ENCODE peak calls at places on chromosomes 6 and 20, in nine cellular contexts. One of them, this sample, is unnamed.

GRCh38 chr6:136567688-136568087 is 17.5 kb upstream of the MAP7 start:
- DNase-seq in brain microvascular endothelial cell: no peak
- DNase-seq in lung: no peak
- DNase-seq in GM12865: no peak
- DNase-seq in Calu3: no peak
- DNase-seq in epithelial cell of esophagus: no peak
- DNase-seq in activated CD8-positive, alpha-beta T cell treated with anti-CD3 and anti-CD28 coated beads for 36 hours: no peak
- DNase-seq in PC-3: peak
- DNase-seq in A673: no peak
- DNase-seq in this sample: no peak

GRCh38 chr6:37607949-37608348 is 89.7 kb downstream of the MDGA1 start:
- DNase-seq in brain microvascular endothelial cell: peak
- DNase-seq in lung: no peak
- DNase-seq in GM12865: no peak
- DNase-seq in Calu3: no peak
- DNase-seq in epithelial cell of esophagus: no peak
- DNase-seq in activated CD8-positive, alpha-beta T cell treated with anti-CD3 and anti-CD28 coated beads for 36 hours: no peak
- DNase-seq in PC-3: peak
- DNase-seq in A673: peak
- DNase-seq in this sample: no peak

GRCh38 chr6:132713355-132714134 is at the start of gene VNN1:
- DNase-seq in brain microvascular endothelial cell: no peak
- DNase-seq in lung: no peak
- DNase-seq in GM12865: no peak
- DNase-seq in Calu3: no peak
- DNase-seq in epithelial cell of esophagus: no peak
- DNase-seq in activated CD8-positive, alpha-beta T cell treated with anti-CD3 and anti-CD28 coated beads for 36 hours: no peak
- DNase-seq in PC-3: no peak
- DNase-seq in A673: no peak
- DNase-seq in this sample: no peak

GRCh38 chr6:12288211-12288618 is 1.9 kb upstream of the EDN1 start:
- DNase-seq in brain microvascular endothelial cell: no peak
- DNase-seq in lung: no peak
- DNase-seq in GM12865: no peak
- DNase-seq in Calu3: peak
- DNase-seq in epithelial cell of esophagus: peak
- DNase-seq in activated CD8-positive, alpha-beta T cell treated with anti-CD3 and anti-CD28 coated beads for 36 hours: no peak
- DNase-seq in PC-3: peak
- DNase-seq in A673: no peak
- DNase-seq in this sample: no peak

GRCh38 chr6:166308769-166309589 is 787 bp upstream of the PRR18 start:
- DNase-seq in brain microvascular endothelial cell: no peak
- DNase-seq in lung: no peak
- DNase-seq in GM12865: no peak
- DNase-seq in Calu3: no peak
- DNase-seq in epithelial cell of esophagus: no peak
- DNase-seq in activated CD8-positive, alpha-beta T cell treated with anti-CD3 and anti-CD28 coated beads for 36 hours: no peak
- DNase-seq in PC-3: no peak
- DNase-seq in A673: no peak
- DNase-seq in this sample: no peak

GRCh38 chr6:33075568-33076405 is at the start of gene HLA-DPB1:
- DNase-seq in brain microvascular endothelial cell: peak
- DNase-seq in lung: no peak
- DNase-seq in GM12865: peak
- DNase-seq in Calu3: peak
- DNase-seq in epithelial cell of esophagus: peak
- DNase-seq in activated CD8-positive, alpha-beta T cell treated with anti-CD3 and anti-CD28 coated beads for 36 hours: peak
- DNase-seq in PC-3: peak
- DNase-seq in A673: peak
- DNase-seq in this sample: peak

GRCh38 chr6:35146453-35146852 is 5.3 kb upstream of the TCP11 start:
- DNase-seq in brain microvascular endothelial cell: peak
- DNase-seq in lung: peak
- DNase-seq in GM12865: peak
- DNase-seq in Calu3: peak
- DNase-seq in epithelial cell of esophagus: peak
- DNase-seq in activated CD8-positive, alpha-beta T cell treated with anti-CD3 and anti-CD28 coated beads for 36 hours: peak
- DNase-seq in PC-3: peak
- DNase-seq in A673: peak
- DNase-seq in this sample: peak

GRCh38 chr6:138485005-138485545 is 14.2 kb downstream of the NHSL1 start:
- DNase-seq in brain microvascular endothelial cell: no peak
- DNase-seq in lung: no peak
- DNase-seq in GM12865: no peak
- DNase-seq in Calu3: no peak
- DNase-seq in epithelial cell of esophagus: no peak
- DNase-seq in activated CD8-positive, alpha-beta T cell treated with anti-CD3 and anti-CD28 coated beads for 36 hours: no peak
- DNase-seq in PC-3: no peak
- DNase-seq in A673: no peak
- DNase-seq in this sample: no peak

GRCh38 chr20:31822421-31823330 is 3.5 kb downstream of the MYLK2 start:
- DNase-seq in brain microvascular endothelial cell: peak
- DNase-seq in lung: peak
- DNase-seq in GM12865: peak
- DNase-seq in Calu3: peak
- DNase-seq in epithelial cell of esophagus: peak
- DNase-seq in activated CD8-positive, alpha-beta T cell treated with anti-CD3 and anti-CD28 coated beads for 36 hours: peak
- DNase-seq in PC-3: peak
- DNase-seq in A673: peak
- DNase-seq in this sample: peak

GRCh38 chr20:652611-653109 is 340 bp downstream of the SRXN1 start:
- DNase-seq in brain microvascular endothelial cell: peak
- DNase-seq in lung: no peak
- DNase-seq in GM12865: no peak
- DNase-seq in Calu3: peak
- DNase-seq in epithelial cell of esophagus: no peak
- DNase-seq in activated CD8-positive, alpha-beta T cell treated with anti-CD3 and anti-CD28 coated beads for 36 hours: peak
- DNase-seq in PC-3: peak
- DNase-seq in A673: no peak
- DNase-seq in this sample: peak

GRCh38 chr6:3423439-3424184 is 33.2 kb downstream of the SLC22A23 start:
- DNase-seq in brain microvascular endothelial cell: no peak
- DNase-seq in lung: no peak
- DNase-seq in GM12865: no peak
- DNase-seq in Calu3: no peak
- DNase-seq in epithelial cell of esophagus: no peak
- DNase-seq in activated CD8-positive, alpha-beta T cell treated with anti-CD3 and anti-CD28 coated beads for 36 hours: no peak
- DNase-seq in PC-3: no peak
- DNase-seq in A673: peak
- DNase-seq in this sample: no peak

GRCh38 chr6:158941246-158941645 is 58.8 kb downstream of the RSPH3 start:
- DNase-seq in brain microvascular endothelial cell: no peak
- DNase-seq in lung: no peak
- DNase-seq in GM12865: no peak
- DNase-seq in Calu3: no peak
- DNase-seq in epithelial cell of esophagus: no peak
- DNase-seq in activated CD8-positive, alpha-beta T cell treated with anti-CD3 and anti-CD28 coated beads for 36 hours: no peak
- DNase-seq in PC-3: no peak
- DNase-seq in A673: no peak
- DNase-seq in this sample: no peak

GRCh38 chr6:41571066-41571780 is 25.0 kb downstream of the FOXP4 start:
- DNase-seq in brain microvascular endothelial cell: no peak
- DNase-seq in lung: no peak
- DNase-seq in GM12865: no peak
- DNase-seq in Calu3: no peak
- DNase-seq in epithelial cell of esophagus: no peak
- DNase-seq in activated CD8-positive, alpha-beta T cell treated with anti-CD3 and anti-CD28 coated beads for 36 hours: peak
- DNase-seq in PC-3: no peak
- DNase-seq in A673: peak
- DNase-seq in this sample: no peak

GRCh38 chr20:62674370-62674769 is 32.1 kb downstream of the SLCO4A1 start:
- DNase-seq in brain microvascular endothelial cell: no peak
- DNase-seq in lung: no peak
- DNase-seq in GM12865: no peak
- DNase-seq in Calu3: no peak
- DNase-seq in epithelial cell of esophagus: no peak
- DNase-seq in activated CD8-positive, alpha-beta T cell treated with anti-CD3 and anti-CD28 coated beads for 36 hours: no peak
- DNase-seq in PC-3: no peak
- DNase-seq in A673: no peak
- DNase-seq in this sample: no peak

GRCh38 chr6:5665173-5665572 is 341.6 kb downstream of the NRN1 start:
- DNase-seq in brain microvascular endothelial cell: no peak
- DNase-seq in lung: no peak
- DNase-seq in GM12865: no peak
- DNase-seq in Calu3: no peak
- DNase-seq in epithelial cell of esophagus: no peak
- DNase-seq in activated CD8-positive, alpha-beta T cell treated with anti-CD3 and anti-CD28 coated beads for 36 hours: peak
- DNase-seq in PC-3: no peak
- DNase-seq in A673: no peak
- DNase-seq in this sample: no peak

DNA sequence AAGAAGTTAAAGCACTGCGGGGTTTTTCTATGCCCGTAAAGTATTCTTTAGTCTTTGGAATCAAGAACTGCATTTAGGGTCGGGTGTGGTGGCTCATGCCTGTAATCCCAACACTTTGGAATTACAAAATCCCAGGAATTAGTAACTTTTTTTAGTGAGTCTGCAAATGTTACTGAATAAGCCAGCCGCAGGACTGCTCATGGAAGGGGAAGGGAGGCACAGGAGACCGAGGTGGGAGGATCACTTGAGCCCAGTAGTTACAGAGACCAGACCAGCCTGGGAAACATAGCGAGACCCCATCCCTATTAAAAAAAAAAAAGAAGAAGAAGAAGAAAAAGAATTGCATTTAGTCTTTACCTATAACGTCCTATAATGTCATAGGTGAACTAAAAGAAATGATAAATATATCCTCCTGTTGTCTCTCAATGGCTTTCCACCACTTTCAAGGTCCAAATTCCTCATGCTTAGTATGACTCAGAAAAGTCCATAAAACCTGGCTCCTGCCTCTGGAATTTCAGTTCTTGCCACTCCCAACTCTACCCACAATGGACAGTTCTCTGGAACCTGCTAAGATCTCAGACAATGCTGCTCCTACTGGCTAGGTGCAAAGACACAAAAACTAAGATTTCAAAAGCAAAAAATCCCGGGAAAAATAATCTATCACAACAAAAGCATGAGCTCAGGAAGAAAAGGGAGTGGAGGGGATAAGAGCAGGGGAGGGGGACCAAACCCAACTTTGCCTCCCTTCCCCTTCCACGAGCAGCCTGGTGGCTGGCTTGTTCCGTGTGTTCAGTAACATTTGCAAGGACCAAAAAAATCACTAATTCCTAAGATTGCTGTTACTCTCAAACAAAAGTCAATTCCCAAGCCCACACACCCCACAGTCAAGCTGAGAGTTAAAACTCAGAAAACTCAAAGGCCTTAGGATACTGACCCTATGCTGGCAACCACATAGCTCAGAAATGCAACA is 39.0 kb downstream of the B4GALT5 start:
- DNase-seq in brain microvascular endothelial cell: no peak
- DNase-seq in lung: no peak
- DNase-seq in GM12865: no peak
- DNase-seq in Calu3: no peak
- DNase-seq in epithelial cell of esophagus: peak
- DNase-seq in activated CD8-positive, alpha-beta T cell treated with anti-CD3 and anti-CD28 coated beads for 36 hours: no peak
- DNase-seq in PC-3: peak
- DNase-seq in A673: no peak
- DNase-seq in this sample: peak
- TF ChIP-seq CTCF in brain microvascular endothelial cell: no peak
- TF ChIP-seq CTCF in lung: no peak
- TF ChIP-seq CTCF in GM12865: no peak
- TF ChIP-seq CTCF in Calu3: no peak
- TF ChIP-seq CTCF in epithelial cell of esophagus: no peak
- TF ChIP-seq CTCF in activated CD8-positive, alpha-beta T cell treated with anti-CD3 and anti-CD28 coated beads for 36 hours: no peak
- TF ChIP-seq CTCF in PC-3: peak
- TF ChIP-seq CTCF in A673: no peak
- TF ChIP-seq CTCF in this sample: no peak

DNA sequence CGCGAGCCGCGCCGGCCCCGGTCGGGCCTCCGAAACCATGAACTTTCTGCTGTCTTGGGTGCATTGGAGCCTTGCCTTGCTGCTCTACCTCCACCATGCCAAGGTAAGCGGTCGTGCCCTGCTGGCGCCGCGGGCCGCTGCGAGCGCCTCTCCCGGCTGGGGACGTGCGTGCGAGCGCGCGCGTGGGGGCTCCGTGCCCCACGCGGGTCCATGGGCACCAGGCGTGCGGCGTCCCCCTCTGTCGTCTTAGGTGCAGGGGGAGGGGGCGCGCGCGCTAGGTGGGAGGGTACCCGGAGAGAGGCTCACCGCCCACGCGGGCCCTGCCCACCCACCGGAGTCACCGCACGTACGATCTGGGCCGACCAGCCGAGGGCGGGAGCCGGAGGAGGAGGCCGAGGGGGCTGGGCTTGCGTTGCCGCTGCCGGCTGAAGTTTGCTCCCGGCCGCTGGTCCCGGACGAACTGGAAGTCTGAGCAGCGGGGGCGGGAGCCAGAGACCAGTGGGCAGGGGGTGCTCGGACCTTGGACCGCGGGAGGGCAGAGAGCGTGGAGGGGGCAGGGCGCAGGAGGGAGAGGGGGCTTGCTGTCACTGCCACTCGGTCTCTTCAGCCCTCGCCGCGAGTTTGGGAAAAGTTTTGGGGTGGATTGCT is 1.3 kb downstream of the VEGFA start:
- DNase-seq in brain microvascular endothelial cell: peak
- DNase-seq in lung: peak
- DNase-seq in GM12865: peak
- DNase-seq in Calu3: peak
- DNase-seq in epithelial cell of esophagus: peak
- DNase-seq in activated CD8-positive, alpha-beta T cell treated with anti-CD3 and anti-CD28 coated beads for 36 hours: peak
- DNase-seq in PC-3: peak
- DNase-seq in A673: peak
- DNase-seq in this sample: peak
- TF ChIP-seq CTCF in brain microvascular endothelial cell: no peak
- TF ChIP-seq CTCF in lung: no peak
- TF ChIP-seq CTCF in GM12865: no peak
- TF ChIP-seq CTCF in Calu3: no peak
- TF ChIP-seq CTCF in epithelial cell of esophagus: no peak
- TF ChIP-seq CTCF in activated CD8-positive, alpha-beta T cell treated with anti-CD3 and anti-CD28 coated beads for 36 hours: no peak
- TF ChIP-seq CTCF in PC-3: no peak
- TF ChIP-seq CTCF in A673: no peak
- TF ChIP-seq CTCF in this sample: no peak

GRCh38 chr6:162856885-162857284 is 129.1 kb downstream of the PACRG start:
- DNase-seq in brain microvascular endothelial cell: peak
- DNase-seq in lung: no peak
- DNase-seq in GM12865: peak
- DNase-seq in Calu3: peak
- DNase-seq in epithelial cell of esophagus: peak
- DNase-seq in activated CD8-positive, alpha-beta T cell treated with anti-CD3 and anti-CD28 coated beads for 36 hours: no peak
- DNase-seq in PC-3: peak
- DNase-seq in A673: peak
- DNase-seq in this sample: peak
- TF ChIP-seq CTCF in brain microvascular endothelial cell: peak
- TF ChIP-seq CTCF in lung: no peak
- TF ChIP-seq CTCF in GM12865: peak
- TF ChIP-seq CTCF in Calu3: peak
- TF ChIP-seq CTCF in epithelial cell of esophagus: peak
- TF ChIP-seq CTCF in activated CD8-positive, alpha-beta T cell treated with anti-CD3 and anti-CD28 coated beads for 36 hours: no peak
- TF ChIP-seq CTCF in PC-3: peak
- TF ChIP-seq CTCF in A673: peak
- TF ChIP-seq CTCF in this sample: peak

DNA sequence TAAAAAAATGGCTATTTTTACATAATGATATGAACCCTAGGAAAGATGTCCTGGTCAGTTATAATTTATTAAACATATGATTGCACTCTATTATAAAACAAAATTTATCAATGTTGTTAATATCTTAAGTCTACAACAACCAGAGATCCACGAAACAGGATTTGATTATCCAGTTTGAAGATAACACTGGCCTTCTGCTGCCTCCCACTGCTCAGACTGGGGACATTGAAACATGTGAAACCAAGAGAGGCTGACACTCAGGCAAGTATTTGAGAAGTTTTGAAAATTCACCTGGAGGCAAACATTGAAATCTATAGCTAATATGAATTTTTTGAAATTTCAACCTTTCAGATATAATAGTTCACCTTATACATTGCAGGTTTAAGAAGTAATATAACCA is 219.3 kb upstream of the HSF2 start:
- DNase-seq in brain microvascular endothelial cell: no peak
- DNase-seq in lung: no peak
- DNase-seq in GM12865: no peak
- DNase-seq in Calu3: no peak
- DNase-seq in epithelial cell of esophagus: peak
- DNase-seq in activated CD8-positive, alpha-beta T cell treated with anti-CD3 and anti-CD28 coated beads for 36 hours: no peak
- DNase-seq in PC-3: no peak
- DNase-seq in A673: peak
- DNase-seq in this sample: no peak
- TF ChIP-seq CTCF in brain microvascular endothelial cell: peak
- TF ChIP-seq CTCF in lung: no peak
- TF ChIP-seq CTCF in GM12865: no peak
- TF ChIP-seq CTCF in Calu3: no peak
- TF ChIP-seq CTCF in epithelial cell of esophagus: peak
- TF ChIP-seq CTCF in activated CD8-positive, alpha-beta T cell treated with anti-CD3 and anti-CD28 coated beads for 36 hours: no peak
- TF ChIP-seq CTCF in PC-3: no peak
- TF ChIP-seq CTCF in A673: peak
- TF ChIP-seq CTCF in this sample: peak